ENCODE peak calls at places on chromosomes 4 and X, in four cellular contexts. V is kidney epithelial cell, Y is lower lobe of right lung, E is AG04449. L is an unnamed sample.

GRCh38 chr4:5204781-5205180 is 153.5 kb downstream of the STK32B start:
- DNase-seq in E (no peak), Y (no peak), V (no peak), L (peak)

GRCh38 chr4:6229095-6229494 is 28.7 kb upstream of the JAKMIP1 start:
- DNase-seq in Y (no peak), E (no peak), V (no peak), L (no peak)

GRCh38 chr4:88244821-88245579 is 39.4 kb downstream of the PPM1K start:
- DNase-seq in V (no peak), E (no peak), Y (no peak), L (no peak)

GRCh38 chr4:155614111-155614762 is 52.4 kb upstream of the GUCY1A1 start:
- DNase-seq in Y (no peak), E (no peak), V (no peak), L (no peak)

GRCh38 chr4:22190855-22191254 is 242.3 kb upstream of the KCNIP4 start:
- DNase-seq in E (peak), V (peak), Y (no peak), L (peak)

GRCh38 chrX:7480721-7481120 is 332.8 kb upstream of the PUDP start:
- DNase-seq in E (no peak), V (no peak), Y (no peak), L (no peak)

GRCh38 chrX:69128573-69128972 is 36.7 kb downstream of the PJA1 start:
- DNase-seq in E (no peak), Y (peak), V (no peak), L (no peak)

GRCh38 chrX:44997888-44998287 is 124.9 kb downstream of the KDM6A start:
- DNase-seq in Y (no peak), E (no peak), V (no peak), L (no peak)

GRCh38 chrX:31219174-31219573 is 147.3 kb upstream of the FTHL17 start:
- DNase-seq in V (no peak), Y (no peak), E (no peak), L (no peak)

GRCh38 chr4:146577111-146577510 is 55.4 kb upstream of the SLC10A7 start:
- DNase-seq in Y (no peak), E (no peak), V (no peak), L (no peak)

GRCh38 chrX:24465524-24465850 is 401 bp downstream of the PDK3 start:
- DNase-seq in V (no peak), E (no peak), Y (no peak), L (no peak)

GRCh38 chr4:156293657-156294297 is 340.1 kb upstream of the CTSO start:
- DNase-seq in E (peak), Y (no peak), V (peak), L (peak)

GRCh38 chrX:135481696-135482179 is 38.7 kb upstream of the INTS6L start:
- DNase-seq in Y (no peak), E (no peak), V (no peak), L (no peak)

GRCh38 chrX:26562156-26562555 is 346.2 kb downstream of the MAGEB5 start:
- DNase-seq in V (no peak), E (no peak), Y (no peak), L (no peak)

GRCh38 chrX:12013220-12013619 is 125.1 kb upstream of the FRMPD4 start:
- DNase-seq in V (peak), Y (no peak), E (no peak), L (no peak)

GRCh38 chr4:93749351-93749761 is 79.2 kb upstream of the ATOH1 start:
- DNase-seq in V (no peak), Y (no peak), E (no peak), L (no peak)

GRCh38 chr4:102299708-102300107 is 45.6 kb downstream of the SLC39A8 start:
- DNase-seq in Y (peak), E (no peak), V (peak), L (peak)

GRCh38 chr4:134320048-134320447 is 118.5 kb upstream of the PABPC4L start:
- DNase-seq in Y (no peak), V (no peak), E (no peak), L (no peak)

GRCh38 chrX:51614353-51614752 is 4.4 kb downstream of the CENPVL3 start:
- DNase-seq in E (no peak), V (no peak), Y (no peak), L (no peak)

GRCh38 chr4:98341309-98341708 is 80.1 kb downstream of the RAP1GDS1 start:
- DNase-seq in V (peak), E (no peak), Y (no peak), L (peak)

DNA sequence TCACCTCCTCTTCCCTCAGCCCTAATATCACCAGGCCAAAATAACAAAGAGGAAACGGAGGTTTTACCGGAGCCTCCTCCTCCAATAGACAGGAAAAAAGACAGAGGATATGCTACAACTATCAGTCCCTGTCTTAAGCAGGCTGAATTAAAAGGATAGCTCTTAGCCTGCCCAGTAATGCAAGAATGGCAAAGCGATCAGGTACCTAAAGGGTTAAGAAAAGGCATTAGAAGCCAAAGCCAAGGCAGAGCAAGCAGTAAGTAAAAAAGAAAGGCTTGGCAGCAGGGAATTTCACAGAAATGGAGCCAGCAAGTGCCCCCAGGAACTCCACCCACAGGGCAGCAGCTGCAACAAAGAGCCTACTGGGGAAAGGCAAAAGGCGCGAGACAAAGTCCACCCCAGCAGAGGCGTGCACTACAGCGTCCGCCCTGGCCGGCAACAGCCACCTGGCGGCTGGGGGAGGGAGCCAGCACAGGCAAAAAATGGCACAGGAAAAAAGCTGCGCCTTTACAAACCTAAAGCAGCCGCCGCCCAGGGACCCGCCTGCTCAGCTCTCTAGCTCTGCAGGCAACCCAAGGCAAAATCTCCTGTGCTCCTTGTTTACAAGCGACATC is 220.6 kb upstream of the ZC4H2 start:
- DNase-seq in E (no peak), Y (peak), V (no peak), L (no peak)
- H3K4me3 ChIP-seq in E (no peak), Y (no peak), V (no peak), L (no peak)

GRCh38 chr4:158669310-158669709 is 2.4 kb downstream of the C4orf46 start:
- DNase-seq in Y (no peak), E (no peak), V (no peak), L (no peak)
- H3K4me3 ChIP-seq in Y (no peak), E (no peak), V (no peak), L (no peak)

GRCh38 chrX:14871767-14872166 is 1.1 kb downstream of the FANCB start:
- DNase-seq in E (no peak), Y (no peak), V (no peak), L (no peak)
- H3K4me3 ChIP-seq in E (no peak), Y (no peak), V (no peak), L (no peak)

GRCh38 chr4:169005453-169006099 is 4.5 kb downstream of the CBR4 start:
- DNase-seq in Y (no peak), V (no peak), E (no peak), L (no peak)

GRCh38 chr4:169010125-169011023 is at the start of gene CBR4:
- DNase-seq in E (peak), Y (peak), V (peak), L (peak)

GRCh38 chr4:169012049-169012448 is 2.0 kb upstream of the CBR4 start:
- DNase-seq in V (no peak), Y (no peak), E (no peak), L (no peak)

GRCh38 chr4:169009281-169010124 is 552 bp downstream of the CBR4 start:
- DNase-seq in V (no peak), E (no peak), Y (peak), L (no peak)

GRCh38 chr4:169008478-169008877 is 1.6 kb downstream of the CBR4 start:
- DNase-seq in V (no peak), Y (no peak), E (no peak), L (no peak)
- H3K4me3 ChIP-seq in V (peak), Y (peak), E (no peak), L (peak)

DNA sequence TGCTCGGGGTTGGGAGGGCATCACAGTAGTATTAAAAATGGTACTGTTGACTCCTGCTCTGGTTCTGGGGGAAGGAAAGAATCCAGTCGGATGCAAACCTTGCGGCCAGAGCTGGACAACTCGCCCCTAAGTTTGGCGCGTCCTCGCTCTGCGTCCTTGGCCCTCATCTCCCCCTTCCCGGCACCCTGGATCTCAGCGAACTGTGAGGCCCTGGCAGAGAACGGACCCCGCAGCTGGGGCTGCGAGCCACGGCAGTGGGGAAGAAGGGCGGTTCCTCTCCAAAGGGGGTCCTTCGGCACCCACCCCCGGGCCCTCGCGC is 14.0 kb downstream of the ARHGEF6 start:
- DNase-seq in Y (no peak), E (no peak), V (no peak), L (no peak)
- H3K4me3 ChIP-seq in Y (peak), E (peak), V (peak), L (peak)

GRCh38 chr4:39357002-39357401 is 9.2 kb downstream of the RFC1 start:
- DNase-seq in V (no peak), Y (no peak), E (no peak), L (no peak)

GRCh38 chr4:39348371-39349265 is 17.5 kb downstream of the RFC1 start:
- DNase-seq in E (peak), V (no peak), Y (no peak), L (no peak)

GRCh38 chr4:39349326-39349725 is 16.8 kb downstream of the RFC1 start:
- DNase-seq in V (no peak), E (no peak), Y (no peak), L (no peak)

GRCh38 chr4:39354178-39354503 is 12.0 kb downstream of the RFC1 start:
- DNase-seq in V (no peak), Y (no peak), E (no peak), L (no peak)

DNA sequence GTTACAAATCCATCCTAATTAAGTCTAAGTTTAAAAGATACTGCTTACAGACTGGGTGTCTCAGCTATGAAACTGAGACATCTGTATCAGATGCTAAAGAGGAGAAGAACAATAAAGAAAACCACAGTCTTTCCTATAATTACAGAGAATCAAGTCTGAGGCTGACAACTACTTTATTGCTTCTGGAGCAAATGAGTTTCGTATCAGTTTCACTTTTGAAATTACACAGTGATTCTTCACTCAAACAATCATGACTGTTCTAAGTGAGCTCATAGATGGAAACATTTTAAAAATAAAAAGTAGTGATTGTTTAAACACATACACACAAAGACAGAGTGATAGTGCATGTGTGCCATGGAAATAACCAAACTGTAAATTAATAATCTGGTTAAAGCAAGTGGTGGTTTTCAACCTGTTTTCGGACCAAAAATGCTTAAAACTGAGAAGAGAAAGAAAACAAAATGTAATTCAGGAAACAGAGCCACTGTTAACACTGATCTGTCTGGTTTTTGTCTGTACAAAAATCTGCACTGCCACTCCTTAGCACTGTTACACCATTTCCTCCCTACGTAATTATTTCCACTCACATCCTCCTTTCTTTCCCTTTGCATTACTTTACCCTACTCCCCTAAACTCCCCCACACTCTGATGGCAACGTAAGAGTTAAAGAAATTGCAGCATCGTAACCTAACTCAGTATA is 12.5 kb downstream of the RFC1 start:
- DNase-seq in E (no peak), Y (no peak), V (no peak), L (no peak)
- H3K4me3 ChIP-seq in E (peak), Y (peak), V (peak), L (peak)

DNA sequence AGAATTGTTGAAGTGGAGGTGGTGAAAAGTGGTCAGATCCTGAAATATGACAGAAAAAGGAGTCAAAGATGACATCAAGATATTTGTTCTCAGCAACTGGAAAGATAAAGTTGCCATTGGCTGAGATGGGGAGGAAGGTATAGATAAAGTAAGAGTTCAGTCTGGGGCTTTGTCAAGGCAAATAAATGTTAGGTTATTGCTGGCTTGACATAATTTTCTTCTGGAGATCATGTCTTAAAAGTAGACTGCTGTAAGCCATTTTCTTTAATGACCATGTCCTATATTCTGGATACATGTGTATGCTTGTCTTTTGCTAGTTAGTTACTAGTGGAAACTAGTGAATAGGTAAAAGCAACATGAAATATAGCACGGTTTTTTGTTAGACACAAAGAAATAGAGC is 5.6 kb downstream of the USP53 start:
- DNase-seq in V (no peak), Y (no peak), E (no peak), L (no peak)
- H3K4me3 ChIP-seq in V (no peak), Y (peak), E (no peak), L (no peak)

GRCh38 chr4:87105101-87105852 is 115.1 kb downstream of the KLHL8 start:
- DNase-seq in V (no peak), E (no peak), Y (no peak), L (no peak)

GRCh38 chr4:87101543-87102199 is 118.7 kb downstream of the KLHL8 start:
- DNase-seq in V (no peak), Y (no peak), E (no peak), L (no peak)

GRCh38 chr4:87103086-87103485 is 117.3 kb downstream of the KLHL8 start:
- DNase-seq in Y (no peak), V (no peak), E (no peak), L (no peak)

GRCh38 chr4:87100093-87100634 is 120.3 kb downstream of the KLHL8 start:
- DNase-seq in V (no peak), E (no peak), Y (no peak), L (no peak)

DNA sequence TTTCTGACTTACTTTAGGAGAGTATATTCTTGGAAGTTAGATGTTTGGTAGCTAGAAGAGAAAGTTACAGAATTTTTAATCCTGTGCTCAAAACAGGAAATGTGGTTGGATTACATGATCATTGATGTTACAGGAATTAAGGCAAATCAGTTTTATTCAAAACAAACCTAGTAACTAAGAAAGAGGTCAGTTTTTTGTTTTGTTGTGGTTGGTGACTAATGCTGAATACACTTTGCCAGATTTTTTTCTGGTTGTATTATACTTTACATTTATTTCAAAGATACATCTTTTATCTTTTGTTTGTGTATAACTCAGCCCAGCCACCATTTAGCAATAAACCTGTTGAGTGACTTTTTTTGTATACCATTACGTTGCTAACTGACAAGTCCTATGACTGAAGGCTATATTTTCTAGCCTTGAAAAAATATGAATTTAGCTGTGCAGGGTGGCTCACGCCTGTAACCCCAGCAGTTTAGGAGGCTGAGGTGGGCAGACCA is 116.7 kb downstream of the KLHL8 start:
- DNase-seq in E (no peak), V (no peak), Y (no peak), L (peak)
- H3K4me3 ChIP-seq in E (no peak), V (no peak), Y (no peak), L (no peak)

DNA sequence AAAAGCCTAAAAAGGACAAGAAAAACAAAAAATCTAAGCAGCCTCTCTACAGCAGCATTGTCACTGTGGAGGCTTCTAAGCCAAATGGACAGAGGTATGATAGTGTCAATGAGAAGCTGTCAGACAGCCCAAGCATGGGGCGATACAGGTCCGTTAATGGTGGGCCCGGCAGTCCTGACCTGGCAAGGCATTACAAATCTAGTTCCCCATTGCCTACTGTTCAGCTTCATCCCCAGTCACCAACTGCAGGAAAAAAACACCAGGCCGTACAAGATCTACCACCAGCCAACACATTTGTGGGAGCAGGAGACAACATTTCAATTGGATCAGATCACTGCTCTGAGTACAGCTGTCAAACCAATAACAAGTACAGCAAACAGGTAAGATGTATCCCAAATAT is 4.0 kb downstream of the PCDH7 start:
- DNase-seq in E (no peak), V (no peak), Y (no peak), L (no peak)
- H3K4me3 ChIP-seq in E (no peak), V (peak), Y (no peak), L (peak)